ENCODE peak calls at places on chromosome 19, in four cellular contexts. Q, J, U and Z are unnamed samples.

GRCh38 chr19:47398707-47399106 is 20.6 kb downstream of the MEIS3 start:
- DNase-seq in Q (no peak), J (no peak), U (no peak), Z (no peak)

GRCh38 chr19:4454952-4455738 is 2.4 kb downstream of the UBXN6 start:
- DNase-seq in Q (no peak), J (no peak), U (peak; percentile 68), Z (no peak)

GRCh38 chr19:55465460-55466245 is 1.1 kb upstream of the C19orf85 start:
- DNase-seq in Q (no peak), J (no peak), U (no peak), Z (no peak)

GRCh38 chr19:30062331-30063183 is 120.5 kb downstream of the URI1 start:
- DNase-seq in Q (no peak), J (no peak), U (no peak), Z (no peak)

GRCh38 chr19:3276341-3276799 is 51.9 kb downstream of the CELF5 start:
- DNase-seq in Q (no peak), J (no peak), U (peak; percentile 85), Z (peak; percentile 85)

GRCh38 chr19:57687363-57688010 is 5.7 kb downstream of the ZNF551 start:
- DNase-seq in Q (no peak), J (no peak), U (no peak), Z (no peak)

GRCh38 chr19:7831452-7831851 is 1.4 kb downstream of the EVI5L start:
- DNase-seq in Q (no peak), J (no peak), U (peak; percentile 50), Z (peak; percentile 48)

GRCh38 chr19:30681162-30681996 is 309.2 kb downstream of the ZNF536 start:
- DNase-seq in Q (no peak), J (no peak), U (no peak), Z (no peak)